ENCODE peak calls at places on chromosomes 4 and X, in eight cellular contexts. One of them, this sample, is unnamed. For H3K36me3 and H3K9me3, the result is how much of the 10 kb centered on the place peaks cover.

GRCh38 chrX:5823861-5824260 is 404.8 kb downstream of the NLGN4X start:
- DNase-seq in lung: no peak
- DNase-seq in cardiac muscle cell: no peak
- DNase-seq in HCT116: no peak
- DNase-seq in stomach: no peak
- DNase-seq in mesenchymal stem cell: no peak
- DNase-seq in naive thymus-derived CD4-positive, alpha-beta T cell: no peak
- DNase-seq in ascending aorta: no peak
- DNase-seq in this sample: no peak

GRCh38 chrX:24493740-24494543 is 28.9 kb downstream of the PDK3 start:
- DNase-seq in lung: no peak
- DNase-seq in cardiac muscle cell: no peak
- DNase-seq in HCT116: no peak
- DNase-seq in stomach: no peak
- DNase-seq in mesenchymal stem cell: no peak
- DNase-seq in naive thymus-derived CD4-positive, alpha-beta T cell: no peak
- DNase-seq in ascending aorta: no peak
- DNase-seq in this sample: no peak

GRCh38 chrX:1673337-1673736 is 58.5 kb downstream of the ASMT start:
- DNase-seq in lung: no peak
- DNase-seq in cardiac muscle cell: peak
- DNase-seq in HCT116: peak
- DNase-seq in stomach: no peak
- DNase-seq in mesenchymal stem cell: no peak
- DNase-seq in naive thymus-derived CD4-positive, alpha-beta T cell: peak
- DNase-seq in ascending aorta: no peak
- DNase-seq in this sample: peak

GRCh38 chr4:34644716-34645115 is 1599.6 kb downstream of the ARAP2 start:
- DNase-seq in lung: no peak
- DNase-seq in cardiac muscle cell: no peak
- DNase-seq in HCT116: no peak
- DNase-seq in stomach: no peak
- DNase-seq in mesenchymal stem cell: no peak
- DNase-seq in naive thymus-derived CD4-positive, alpha-beta T cell: no peak
- DNase-seq in ascending aorta: no peak
- DNase-seq in this sample: no peak

GRCh38 chr4:120009731-120010130 is 56.9 kb downstream of the MAD2L1 start:
- DNase-seq in lung: no peak
- DNase-seq in cardiac muscle cell: peak
- DNase-seq in HCT116: no peak
- DNase-seq in stomach: no peak
- DNase-seq in mesenchymal stem cell: peak
- DNase-seq in naive thymus-derived CD4-positive, alpha-beta T cell: no peak
- DNase-seq in ascending aorta: no peak
- DNase-seq in this sample: peak

GRCh38 chr4:152352645-152353116 is 183.2 kb downstream of the FBXW7 start:
- DNase-seq in lung: peak
- DNase-seq in cardiac muscle cell: peak
- DNase-seq in HCT116: peak
- DNase-seq in stomach: no peak
- DNase-seq in mesenchymal stem cell: peak
- DNase-seq in naive thymus-derived CD4-positive, alpha-beta T cell: no peak
- DNase-seq in ascending aorta: no peak
- DNase-seq in this sample: peak

GRCh38 chrX:98203800-98204199 is 1320.1 kb downstream of the RPA4 start:
- DNase-seq in lung: no peak
- DNase-seq in cardiac muscle cell: no peak
- DNase-seq in HCT116: no peak
- DNase-seq in stomach: no peak
- DNase-seq in mesenchymal stem cell: no peak
- DNase-seq in naive thymus-derived CD4-positive, alpha-beta T cell: no peak
- DNase-seq in ascending aorta: no peak
- DNase-seq in this sample: no peak

GRCh38 chrX:118824173-118824782 is 654 bp downstream of the ZCCHC12 start:
- DNase-seq in lung: no peak
- DNase-seq in cardiac muscle cell: no peak
- DNase-seq in HCT116: no peak
- DNase-seq in stomach: no peak
- DNase-seq in mesenchymal stem cell: no peak
- DNase-seq in naive thymus-derived CD4-positive, alpha-beta T cell: no peak
- DNase-seq in ascending aorta: no peak
- DNase-seq in this sample: no peak

GRCh38 chrX:120749141-120749846 is 119.4 kb upstream of the C1GALT1C1 start:
- DNase-seq in lung: no peak
- DNase-seq in cardiac muscle cell: no peak
- DNase-seq in HCT116: no peak
- DNase-seq in stomach: no peak
- DNase-seq in mesenchymal stem cell: no peak
- DNase-seq in naive thymus-derived CD4-positive, alpha-beta T cell: no peak
- DNase-seq in ascending aorta: no peak
- DNase-seq in this sample: no peak

GRCh38 chr4:14143892-14144291 is 516.4 kb upstream of the BOD1L1 start:
- DNase-seq in lung: no peak
- DNase-seq in cardiac muscle cell: no peak
- DNase-seq in HCT116: no peak
- DNase-seq in stomach: no peak
- DNase-seq in mesenchymal stem cell: no peak
- DNase-seq in naive thymus-derived CD4-positive, alpha-beta T cell: no peak
- DNase-seq in ascending aorta: no peak
- DNase-seq in this sample: no peak

GRCh38 chr4:150256841-150257273 is 178.6 kb downstream of the DCLK2 start:
- DNase-seq in lung: no peak
- DNase-seq in cardiac muscle cell: no peak
- DNase-seq in HCT116: no peak
- DNase-seq in stomach: no peak
- DNase-seq in mesenchymal stem cell: no peak
- DNase-seq in naive thymus-derived CD4-positive, alpha-beta T cell: no peak
- DNase-seq in ascending aorta: no peak
- DNase-seq in this sample: no peak

GRCh38 chr4:14096406-14096965 is 469.0 kb upstream of the BOD1L1 start:
- DNase-seq in lung: no peak
- DNase-seq in cardiac muscle cell: peak
- DNase-seq in HCT116: no peak
- DNase-seq in stomach: no peak
- DNase-seq in mesenchymal stem cell: no peak
- DNase-seq in naive thymus-derived CD4-positive, alpha-beta T cell: no peak
- DNase-seq in ascending aorta: no peak
- DNase-seq in this sample: peak

GRCh38 chrX:149004936-149005335 is 500.2 kb downstream of the IDS start:
- DNase-seq in lung: no peak
- DNase-seq in cardiac muscle cell: no peak
- DNase-seq in HCT116: no peak
- DNase-seq in stomach: no peak
- DNase-seq in mesenchymal stem cell: no peak
- DNase-seq in naive thymus-derived CD4-positive, alpha-beta T cell: no peak
- DNase-seq in ascending aorta: no peak
- DNase-seq in this sample: no peak

GRCh38 chrX:63350551-63350950 is 581 bp downstream of the SPIN4 start:
- DNase-seq in lung: no peak
- DNase-seq in cardiac muscle cell: peak
- DNase-seq in HCT116: no peak
- DNase-seq in stomach: no peak
- DNase-seq in mesenchymal stem cell: peak
- DNase-seq in naive thymus-derived CD4-positive, alpha-beta T cell: no peak
- DNase-seq in ascending aorta: no peak
- DNase-seq in this sample: peak

GRCh38 chr4:110305455-110305854 is 107.0 kb upstream of the ELOVL6 start:
- DNase-seq in lung: no peak
- DNase-seq in cardiac muscle cell: no peak
- DNase-seq in HCT116: no peak
- DNase-seq in stomach: no peak
- DNase-seq in mesenchymal stem cell: no peak
- DNase-seq in naive thymus-derived CD4-positive, alpha-beta T cell: no peak
- DNase-seq in ascending aorta: no peak
- DNase-seq in this sample: no peak

GRCh38 chr4:106021737-106022410 is 126.6 kb downstream of the NPNT start:
- DNase-seq in lung: no peak
- DNase-seq in cardiac muscle cell: peak
- DNase-seq in HCT116: no peak
- DNase-seq in stomach: no peak
- DNase-seq in mesenchymal stem cell: peak
- DNase-seq in naive thymus-derived CD4-positive, alpha-beta T cell: no peak
- DNase-seq in ascending aorta: no peak
- DNase-seq in this sample: no peak

GRCh38 chr4:123825596-123826291 is 429.1 kb downstream of the SPRY1 start:
- DNase-seq in lung: no peak
- DNase-seq in cardiac muscle cell: no peak
- DNase-seq in HCT116: no peak
- DNase-seq in stomach: no peak
- DNase-seq in mesenchymal stem cell: peak
- DNase-seq in naive thymus-derived CD4-positive, alpha-beta T cell: no peak
- DNase-seq in ascending aorta: no peak
- DNase-seq in this sample: no peak

GRCh38 chr4:2501034-2501594 is 32.2 kb downstream of the RNF4 start:
- DNase-seq in lung: no peak
- DNase-seq in cardiac muscle cell: no peak
- DNase-seq in HCT116: no peak
- DNase-seq in stomach: no peak
- DNase-seq in mesenchymal stem cell: no peak
- DNase-seq in naive thymus-derived CD4-positive, alpha-beta T cell: no peak
- DNase-seq in ascending aorta: no peak
- DNase-seq in this sample: no peak

GRCh38 chr4:2494992-2495391 is 26.1 kb downstream of the RNF4 start:
- DNase-seq in lung: no peak
- DNase-seq in cardiac muscle cell: peak
- DNase-seq in HCT116: no peak
- DNase-seq in stomach: no peak
- DNase-seq in mesenchymal stem cell: no peak
- DNase-seq in naive thymus-derived CD4-positive, alpha-beta T cell: no peak
- DNase-seq in ascending aorta: no peak
- DNase-seq in this sample: no peak

GRCh38 chr4:2500547-2500946 is 31.6 kb downstream of the RNF4 start:
- DNase-seq in lung: no peak
- DNase-seq in cardiac muscle cell: no peak
- DNase-seq in HCT116: no peak
- DNase-seq in stomach: no peak
- DNase-seq in mesenchymal stem cell: no peak
- DNase-seq in naive thymus-derived CD4-positive, alpha-beta T cell: no peak
- DNase-seq in ascending aorta: no peak
- DNase-seq in this sample: no peak

GRCh38 chr4:2497324-2497723 is 28.4 kb downstream of the RNF4 start:
- DNase-seq in lung: no peak
- DNase-seq in cardiac muscle cell: no peak
- DNase-seq in HCT116: no peak
- DNase-seq in stomach: no peak
- DNase-seq in mesenchymal stem cell: no peak
- DNase-seq in naive thymus-derived CD4-positive, alpha-beta T cell: no peak
- DNase-seq in ascending aorta: no peak
- DNase-seq in this sample: no peak

DNA sequence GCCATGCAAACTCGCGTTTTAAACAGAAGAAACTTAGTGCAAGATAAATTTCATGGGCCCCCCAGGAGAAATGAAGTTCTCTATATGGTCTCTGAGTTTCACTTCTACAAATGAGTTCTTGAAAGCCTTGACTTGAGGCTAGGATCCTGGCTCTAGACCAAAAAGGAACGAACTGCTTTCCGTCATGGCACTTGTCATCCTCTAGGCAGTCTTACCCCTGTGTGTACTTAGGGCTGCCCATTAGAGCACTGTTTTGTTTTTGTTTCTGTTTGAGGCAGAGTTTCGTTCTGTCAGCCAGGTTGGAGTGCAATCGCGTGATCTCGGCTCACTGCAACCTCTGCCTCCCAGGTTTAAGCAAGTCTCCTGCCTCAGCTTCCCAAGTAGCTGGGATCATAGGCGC is 29.0 kb downstream of the RNF4 start:
- DNase-seq in lung: no peak
- DNase-seq in cardiac muscle cell: no peak
- DNase-seq in HCT116: no peak
- DNase-seq in stomach: no peak
- DNase-seq in mesenchymal stem cell: no peak
- DNase-seq in naive thymus-derived CD4-positive, alpha-beta T cell: no peak
- DNase-seq in ascending aorta: no peak
- DNase-seq in this sample: no peak
- H3K36me3 ChIP-seq in lung: under half
- H3K36me3 ChIP-seq in cardiac muscle cell: under half
- H3K36me3 ChIP-seq in HCT116: under half
- H3K36me3 ChIP-seq in stomach: half or more
- H3K36me3 ChIP-seq in mesenchymal stem cell: half or more
- H3K36me3 ChIP-seq in naive thymus-derived CD4-positive, alpha-beta T cell: under half
- H3K36me3 ChIP-seq in ascending aorta: under half
- H3K36me3 ChIP-seq in this sample: under half

GRCh38 chr4:139633661-139634060 is 32.0 kb upstream of the MGST2 start:
- DNase-seq in lung: no peak
- DNase-seq in cardiac muscle cell: peak
- DNase-seq in HCT116: no peak
- DNase-seq in stomach: peak
- DNase-seq in mesenchymal stem cell: peak
- DNase-seq in naive thymus-derived CD4-positive, alpha-beta T cell: no peak
- DNase-seq in ascending aorta: no peak
- DNase-seq in this sample: no peak

GRCh38 chr4:139630991-139631390 is 34.6 kb upstream of the MGST2 start:
- DNase-seq in lung: no peak
- DNase-seq in cardiac muscle cell: no peak
- DNase-seq in HCT116: no peak
- DNase-seq in stomach: no peak
- DNase-seq in mesenchymal stem cell: no peak
- DNase-seq in naive thymus-derived CD4-positive, alpha-beta T cell: no peak
- DNase-seq in ascending aorta: no peak
- DNase-seq in this sample: no peak

GRCh38 chr4:139629761-139630160 is 35.9 kb upstream of the MGST2 start:
- DNase-seq in lung: no peak
- DNase-seq in cardiac muscle cell: no peak
- DNase-seq in HCT116: no peak
- DNase-seq in stomach: no peak
- DNase-seq in mesenchymal stem cell: no peak
- DNase-seq in naive thymus-derived CD4-positive, alpha-beta T cell: no peak
- DNase-seq in ascending aorta: no peak
- DNase-seq in this sample: no peak

GRCh38 chr4:139635966-139636365 is 29.7 kb upstream of the MGST2 start:
- DNase-seq in lung: no peak
- DNase-seq in cardiac muscle cell: no peak
- DNase-seq in HCT116: no peak
- DNase-seq in stomach: no peak
- DNase-seq in mesenchymal stem cell: no peak
- DNase-seq in naive thymus-derived CD4-positive, alpha-beta T cell: no peak
- DNase-seq in ascending aorta: no peak
- DNase-seq in this sample: no peak

GRCh38 chr4:139633195-139633594 is 32.4 kb upstream of the MGST2 start:
- DNase-seq in lung: no peak
- DNase-seq in cardiac muscle cell: no peak
- DNase-seq in HCT116: no peak
- DNase-seq in stomach: no peak
- DNase-seq in mesenchymal stem cell: no peak
- DNase-seq in naive thymus-derived CD4-positive, alpha-beta T cell: no peak
- DNase-seq in ascending aorta: no peak
- DNase-seq in this sample: no peak
- H3K4me3 ChIP-seq in lung: no peak
- H3K4me3 ChIP-seq in cardiac muscle cell: no peak
- H3K4me3 ChIP-seq in HCT116: no peak
- H3K4me3 ChIP-seq in stomach: peak
- H3K4me3 ChIP-seq in mesenchymal stem cell: no peak
- H3K4me3 ChIP-seq in naive thymus-derived CD4-positive, alpha-beta T cell: no peak
- H3K4me3 ChIP-seq in ascending aorta: no peak
- H3K4me3 ChIP-seq in this sample: no peak

GRCh38 chr4:92253550-92253949 is 50.2 kb upstream of the GRID2 start:
- DNase-seq in lung: no peak
- DNase-seq in cardiac muscle cell: no peak
- DNase-seq in HCT116: no peak
- DNase-seq in stomach: no peak
- DNase-seq in mesenchymal stem cell: no peak
- DNase-seq in naive thymus-derived CD4-positive, alpha-beta T cell: no peak
- DNase-seq in ascending aorta: no peak
- DNase-seq in this sample: no peak
- H3K9me3 ChIP-seq in lung: under half
- H3K9me3 ChIP-seq in cardiac muscle cell: under half
- H3K9me3 ChIP-seq in HCT116: under half
- H3K9me3 ChIP-seq in stomach: under half
- H3K9me3 ChIP-seq in mesenchymal stem cell: under half
- H3K9me3 ChIP-seq in naive thymus-derived CD4-positive, alpha-beta T cell: under half
- H3K9me3 ChIP-seq in ascending aorta: under half
- H3K9me3 ChIP-seq in this sample: under half

GRCh38 chr4:121679267-121679666 is 17.5 kb downstream of the ANXA5 start:
- DNase-seq in lung: no peak
- DNase-seq in cardiac muscle cell: no peak
- DNase-seq in HCT116: no peak
- DNase-seq in stomach: no peak
- DNase-seq in mesenchymal stem cell: no peak
- DNase-seq in naive thymus-derived CD4-positive, alpha-beta T cell: no peak
- DNase-seq in ascending aorta: no peak
- DNase-seq in this sample: no peak
- H3K36me3 ChIP-seq in lung: under half
- H3K36me3 ChIP-seq in cardiac muscle cell: under half
- H3K36me3 ChIP-seq in HCT116: under half
- H3K36me3 ChIP-seq in stomach: under half
- H3K36me3 ChIP-seq in mesenchymal stem cell: under half
- H3K36me3 ChIP-seq in naive thymus-derived CD4-positive, alpha-beta T cell: under half
- H3K36me3 ChIP-seq in ascending aorta: half or more
- H3K36me3 ChIP-seq in this sample: half or more